ENCODE peak calls at places on chromosomes 1 and 21, in four cellular contexts. F is PC-3, V is A549, S is hepatocyte. J is an unnamed sample.
A peak's percentile ranks its signal among the peaks of the same experiment; 100 is the strongest.

GRCh38 chr1:209797978-209798639 is 7.8 kb downstream of the IRF6 start:
- DNase-seq in F (peak; percentile 25), V (no peak), S (no peak), J (no peak)

GRCh38 chr1:174696026-174696821 is 248.5 kb downstream of the GPR52 start:
- DNase-seq in F (no peak), V (no peak), S (no peak), J (no peak)

GRCh38 chr1:201024251-201024998 is 911 bp upstream of the KIF21B start:
- DNase-seq in F (no peak), V (no peak), S (no peak), J (no peak)

GRCh38 chr1:176029609-176030008 is 177.5 kb downstream of the COP1 start:
- DNase-seq in F (no peak), V (no peak), S (no peak), J (no peak)

GRCh38 chr1:3654549-3655281 is 2.4 kb downstream of the TP73 start:
- DNase-seq in F (no peak), V (no peak), S (no peak), J (no peak)

GRCh38 chr1:94646151-94646643 is 104.6 kb upstream of the F3 start:
- DNase-seq in F (peak; percentile 57), V (no peak), S (no peak), J (peak; percentile 50)

GRCh38 chr1:21665711-21666571 is 3.2 kb downstream of the RAP1GAP start:
- DNase-seq in F (peak; percentile 22), V (no peak), S (no peak), J (no peak)

GRCh38 chr1:10662090-10662688 is 134.3 kb downstream of the CASZ1 start:
- DNase-seq in F (no peak), V (no peak), S (no peak), J (no peak)

GRCh38 chr1:94228640-94229375 is 8.6 kb downstream of the ARHGAP29 start:
- DNase-seq in F (no peak), V (no peak), S (no peak), J (no peak)

GRCh38 chr1:240455228-240455821 is 156.6 kb downstream of the GREM2 start:
- DNase-seq in F (peak; percentile 54), V (peak; percentile 26), S (peak; percentile 16), J (no peak)

GRCh38 chr1:31799895-31800676 is 15.7 kb downstream of the SPOCD1 start:
- DNase-seq in F (no peak), V (no peak), S (peak; percentile 3), J (no peak)

GRCh38 chr21:45536301-45537081 is 5.7 kb downstream of the SLC19A1 start:
- DNase-seq in F (no peak), V (no peak), S (no peak), J (no peak)

GRCh38 chr21:16324630-16325029 is 594.8 kb downstream of the USP25 start:
- DNase-seq in F (no peak), V (no peak), S (no peak), J (no peak)

GRCh38 chr1:44926311-44926781 is 60.0 kb downstream of the EIF2B3 start:
- DNase-seq in F (no peak), V (no peak), S (no peak), J (no peak)

GRCh38 chr1:181135462-181135781 is 46.9 kb downstream of the IER5 start:
- DNase-seq in F (peak; percentile 21), V (peak; percentile 72), S (no peak), J (peak; percentile 37)

GRCh38 chr1:33348676-33349080 is 27.8 kb upstream of the A3GALT2 start:
- DNase-seq in F (no peak), V (no peak), S (no peak), J (no peak)

GRCh38 chr1:35577071-35577998 is 4.2 kb downstream of the TFAP2E start:
- DNase-seq in F (no peak), V (no peak), S (no peak), J (no peak)

GRCh38 chr1:229812693-229813092 is 186.6 kb downstream of the URB2 start:
- DNase-seq in F (no peak), V (no peak), S (no peak), J (no peak)

GRCh38 chr1:24474193-24474592 is 28.4 kb upstream of the RCAN3 start:
- DNase-seq in F (no peak), V (no peak), S (no peak), J (no peak)

GRCh38 chr1:150576367-150576711 is 3.1 kb downstream of the MCL1 start:
- DNase-seq in F (no peak), V (no peak), S (no peak), J (no peak)

GRCh38 chr1:155871390-155871789 is 12.0 kb downstream of the SYT11 start:
- DNase-seq in F (no peak), V (no peak), S (peak; percentile 28), J (no peak)

GRCh38 chr1:81377406-81377805 is 423.3 kb upstream of the ADGRL2 start:
- DNase-seq in F (peak; percentile 16), V (no peak), S (no peak), J (no peak)

GRCh38 chr21:16081304-16081703 is 351.5 kb downstream of the USP25 start:
- DNase-seq in F (no peak), V (no peak), S (no peak), J (no peak)

GRCh38 chr1:12631571-12631970 is 12.3 kb upstream of the AADACL4 start:
- DNase-seq in F (no peak), V (no peak), S (no peak), J (no peak)

GRCh38 chr1:201916649-201917249 is 28.1 kb downstream of the SHISA4 start:
- DNase-seq in F (peak; percentile 46), V (peak; percentile 85), S (peak; percentile 81), J (peak; percentile 72)

GRCh38 chr1:157852476-157852875 is 10.9 kb upstream of the CD5L start:
- DNase-seq in F (peak; percentile 40), V (no peak), S (no peak), J (no peak)

GRCh38 chr1:181986907-181987305 is 74.6 kb downstream of the ZNF648 start:
- DNase-seq in F (no peak), V (no peak), S (peak; percentile 11), J (no peak)

GRCh38 chr1:171913385-171913784 is 72.1 kb downstream of the DNM3 start:
- DNase-seq in F (peak; percentile 68), V (peak; percentile 87), S (no peak), J (no peak)

GRCh38 chr21:29221259-29221744 is 77.4 kb upstream of the BACH1 start:
- DNase-seq in F (no peak), V (no peak), S (no peak), J (no peak)

GRCh38 chr1:100187912-100188311 is 9.9 kb upstream of the LRRC39 start:
- DNase-seq in F (no peak), V (no peak), S (peak; percentile 7), J (no peak)

DNA sequence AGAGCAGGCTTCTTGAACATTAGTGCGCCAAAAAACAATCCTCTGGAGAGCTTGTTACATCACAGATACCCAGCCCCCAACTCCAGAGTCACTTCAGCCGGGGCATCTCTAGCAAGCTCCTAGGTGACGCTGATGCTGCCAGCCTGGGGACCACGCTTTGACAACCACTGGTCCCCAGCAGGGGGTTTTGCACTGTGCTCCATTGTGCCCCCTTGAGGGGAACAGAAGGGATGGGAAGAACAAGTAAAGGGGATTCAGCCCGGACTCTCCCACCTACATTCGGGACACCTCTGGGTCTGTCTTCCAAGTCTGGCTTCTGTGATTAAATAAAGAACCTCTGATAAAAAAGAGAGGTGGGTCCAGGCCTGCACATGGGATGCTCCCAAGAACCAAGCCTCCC is 60.4 kb downstream of the ATP5PO start:
- DNase-seq in F (no peak), V (no peak), S (no peak), J (no peak)
- TF ChIP-seq CTCF in F (peak; percentile 41), V (no peak), S (no peak), J (peak; percentile 26)

GRCh38 chr1:54488065-54488750 is 59.8 kb upstream of the ACOT11 start:
- DNase-seq in F (peak; percentile 92), V (peak; percentile 87), S (peak; percentile 97), J (peak; percentile 52)
- H3K4me3 ChIP-seq in F (peak overlapping the region; percentile 87), V (peak overlapping the region; percentile 61), S (peak overlapping the region; percentile 41), J (peak overlapping the region; percentile 48)

DNA sequence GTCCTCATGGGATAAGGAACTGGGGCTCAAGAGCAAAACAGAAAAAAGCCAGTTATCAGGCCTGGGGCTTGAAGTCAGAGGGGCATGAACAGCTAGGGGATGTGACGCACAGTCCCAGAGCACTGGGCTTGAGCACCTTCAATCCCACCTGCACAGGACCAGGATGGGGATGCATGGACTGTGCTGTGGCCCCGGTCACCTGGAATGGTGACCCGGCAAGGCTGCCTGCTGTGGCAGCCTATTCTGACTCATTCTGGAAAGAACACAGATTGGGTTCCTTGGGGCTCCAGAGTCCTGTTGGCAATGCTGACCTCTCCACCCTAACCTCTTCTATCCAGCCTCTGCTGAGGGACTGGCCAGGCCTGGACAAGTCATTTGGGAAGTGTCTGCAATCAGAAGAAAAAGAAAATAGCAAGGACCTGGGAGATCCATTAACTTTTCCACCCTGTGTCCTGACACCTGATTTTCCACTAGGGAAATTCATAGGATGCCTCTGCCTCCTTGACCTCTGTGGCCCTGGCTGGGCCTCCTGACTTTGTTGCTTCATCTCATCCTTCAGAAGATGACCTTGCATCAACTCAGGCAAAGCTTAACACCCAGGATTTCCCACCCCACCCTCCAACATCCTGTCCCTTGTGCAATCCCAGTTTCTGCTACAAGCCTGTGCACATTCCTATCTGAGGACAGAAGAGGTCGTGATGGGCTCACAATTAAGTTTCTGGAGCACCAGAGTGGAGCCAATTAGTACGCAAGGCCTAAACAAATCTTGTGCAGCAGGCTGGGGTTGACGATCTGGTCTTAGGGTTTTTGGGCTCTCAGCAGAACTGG is 17.9 kb upstream of the FMOD start:
- DNase-seq in F (peak; percentile 14), V (peak; percentile 11), S (peak; percentile 72), J (peak; percentile 58)
- TF ChIP-seq CTCF in F (peak; percentile 19), V (no peak), S (peak; percentile 42), J (peak; percentile 41)

GRCh38 chr1:88670462-88670861 is 13.6 kb upstream of the PKN2 start:
- DNase-seq in F (no peak), V (no peak), S (no peak), J (no peak)
- H3K4me3 ChIP-seq in F (no peak overlapping the region), V (no peak overlapping the region), S (no peak overlapping the region), J (no peak overlapping the region)

GRCh38 chr1:205920159-205920558 is 23.1 kb downstream of the SLC26A9 start:
- DNase-seq in F (no peak), V (no peak), S (no peak), J (no peak)
- TF ChIP-seq CTCF in F (no peak), V (no peak), S (no peak), J (no peak)